ENCODE peak calls at places on chromosomes 12 and 14, in eight cellular contexts. U is omental fat pad, L is cardiac muscle cell, O is HFFc6, R is K562, D is fibroblast of the aortic adventitia, V is WTC11, F is NCI-H510A treated with DMSO at 0.1 percent for 48 hours. Z is an unnamed sample.
A peak's percentile ranks its signal among the peaks of the same experiment; 100 is the strongest.

GRCh38 chr14:50000215-50001145 is 107.6 kb downstream of the ARF6 start:
- DNase-seq in U (no peak), L (peak; percentile 88), O (peak; percentile 95), R (no peak), D (peak; percentile 91), V (peak; percentile 25), F (peak; percentile 63), Z (peak; percentile 92)

GRCh38 chr14:89288114-89288513 is 128.9 kb downstream of the FOXN3 start:
- DNase-seq in U (no peak), L (no peak), O (no peak), R (no peak), D (no peak), V (no peak), F (no peak), Z (no peak)

GRCh38 chr12:69067713-69068112 is 134.7 kb upstream of the CPM start:
- DNase-seq in U (no peak), L (no peak), O (no peak), R (no peak), D (no peak), V (no peak), F (no peak), Z (no peak)

GRCh38 chr14:29584992-29585391 is 342.7 kb downstream of the PRKD1 start:
- DNase-seq in U (no peak), L (peak; percentile 83), O (peak; percentile 82), R (no peak), D (peak; percentile 80), V (peak; percentile 43), F (peak; percentile 93), Z (peak; percentile 84)

GRCh38 chr14:76938092-76938500 is 90.4 kb downstream of the IRF2BPL start:
- DNase-seq in U (no peak), L (no peak), O (no peak), R (no peak), D (peak; percentile 43), V (no peak), F (no peak), Z (no peak)

GRCh38 chr14:104138891-104139459 is 588 bp downstream of the KIF26A start:
- DNase-seq in U (no peak), L (no peak), O (no peak), R (no peak), D (no peak), V (peak; percentile 17), F (no peak), Z (no peak)

GRCh38 chr12:12776261-12776660 is 9.2 kb upstream of the APOLD1 start:
- DNase-seq in U (no peak), L (no peak), O (no peak), R (no peak), D (peak; percentile 23), V (no peak), F (no peak), Z (no peak)

GRCh38 chr14:52895000-52895399 is 55.9 kb downstream of the FERMT2 start:
- DNase-seq in U (no peak), L (no peak), O (peak; percentile 42), R (no peak), D (no peak), V (no peak), F (peak; percentile 9), Z (peak; percentile 50)

GRCh38 chr14:41605550-41606248 is 977 bp upstream of the LRFN5 start:
- DNase-seq in U (no peak), L (peak; percentile 72), O (no peak), R (no peak), D (peak; percentile 53), V (peak; percentile 76), F (peak; percentile 81), Z (no peak)

GRCh38 chr14:74418031-74418430 is 8.0 kb downstream of the SYNDIG1L start:
- DNase-seq in U (no peak), L (no peak), O (no peak), R (no peak), D (no peak), V (no peak), F (no peak), Z (no peak)

GRCh38 chr14:32366995-32367394 is 37.9 kb downstream of the AKAP6 start:
- DNase-seq in U (no peak), L (no peak), O (no peak), R (no peak), D (peak; percentile 61), V (no peak), F (peak; percentile 7), Z (no peak)

GRCh38 chr12:100661300-100661951 is 87.9 kb downstream of the GAS2L3 start:
- DNase-seq in U (no peak), L (no peak), O (no peak), R (no peak), D (peak; percentile 37), V (no peak), F (no peak), Z (peak; percentile 64)

GRCh38 chr12:50024804-50025186 is 499 bp downstream of the RACGAP1 start:
- DNase-seq in U (no peak), L (no peak), O (peak; percentile 10), R (peak; percentile 45), D (no peak), V (no peak), F (no peak), Z (no peak)

GRCh38 chr12:29428630-29429029 is 47.7 kb upstream of the ERGIC2 start:
- DNase-seq in U (no peak), L (no peak), O (peak; percentile 35), R (no peak), D (peak; percentile 72), V (no peak), F (no peak), Z (peak; percentile 91)

GRCh38 chr12:32586390-32586789 is 92.7 kb upstream of the DNM1L start:
- DNase-seq in U (no peak), L (no peak), O (no peak), R (no peak), D (peak; percentile 43), V (no peak), F (no peak), Z (peak; percentile 75)

GRCh38 chr12:22518067-22518719 is 26.1 kb downstream of the C2CD5 start:
- DNase-seq in U (no peak), L (no peak), O (no peak), R (no peak), D (peak; percentile 72), V (no peak), F (no peak), Z (peak; percentile 16)

GRCh38 chr12:27424631-27425230 is 21.8 kb upstream of the SMCO2 start:
- DNase-seq in U (no peak), L (peak; percentile 50), O (peak; percentile 34), R (peak; percentile 26), D (peak; percentile 88), V (no peak), F (no peak), Z (peak; percentile 60)

GRCh38 chr12:108532061-108532848 is 17.2 kb downstream of the FICD start:
- DNase-seq in U (no peak), L (no peak), O (no peak), R (peak; percentile 77), D (no peak), V (no peak), F (peak; percentile 69), Z (no peak)

Z was measured in HCEC 1CT.